ENCODE peak calls at places on chromosomes 5 and 9, in nine cellular contexts. T, Z, Y, M, W, A, K, C and E are unnamed samples.

GRCh38 chr5:39178856-39179255 is 40.5 kb downstream of the FYB1 start:
- DNase-seq in C (no peak), T (no peak), Z (no peak), A (no peak), W (no peak), Y (no peak), K (no peak), M (no peak), E (no peak)

GRCh38 chr9:4620881-4621555 is 41.1 kb upstream of the PLPP6 start:
- DNase-seq in C (no peak), A (no peak), W (no peak), T (no peak), M (no peak), K (no peak), Z (peak), Y (no peak), E (peak)

GRCh38 chr5:91225848-91226686 is 157.1 kb downstream of the ARRDC3 start:
- DNase-seq in K (no peak), A (no peak), Z (no peak), T (no peak), W (no peak), Y (peak), C (peak), M (peak), E (no peak)

GRCh38 chr5:156824800-156825199 is 25.3 kb upstream of the PPP1R2B start:
- DNase-seq in A (peak), K (peak), M (peak), Y (peak), C (peak), T (no peak), W (no peak), Z (peak), E (no peak)

GRCh38 chr5:14155075-14155474 is 11.9 kb downstream of the TRIO start:
- DNase-seq in W (no peak), M (no peak), A (no peak), K (no peak), Z (no peak), T (no peak), Y (no peak), C (no peak), E (no peak)

GRCh38 chr5:9391080-9391479 is 154.8 kb downstream of the SEMA5A start:
- DNase-seq in T (no peak), Z (no peak), Y (no peak), C (no peak), M (no peak), W (no peak), K (no peak), A (no peak), E (no peak)

GRCh38 chr5:124741711-124742496 is 4.5 kb downstream of the ZNF608 start:
- DNase-seq in Z (peak), K (no peak), M (no peak), A (no peak), Y (peak), W (no peak), C (peak), T (no peak), E (peak)

GRCh38 chr5:7518947-7519560 is 123.1 kb downstream of the ADCY2 start:
- DNase-seq in C (no peak), Z (no peak), W (peak), K (no peak), A (no peak), T (no peak), M (no peak), Y (no peak), E (no peak)

GRCh38 chr5:172644711-172645110 is 3.6 kb downstream of the NEURL1B start:
- DNase-seq in C (no peak), T (no peak), W (peak), M (no peak), K (no peak), Y (no peak), Z (no peak), A (no peak), E (no peak)

GRCh38 chr9:32782476-32783167 is 718 bp upstream of the TMEM215 start:
- DNase-seq in T (no peak), W (peak), M (no peak), Z (no peak), C (no peak), A (no peak), K (no peak), Y (no peak), E (no peak)

GRCh38 chr9:123225374-123225813 is 43.0 kb downstream of the STRBP start:
- DNase-seq in Y (peak), C (peak), A (peak), W (no peak), Z (peak), T (no peak), K (peak), M (peak), E (peak)

GRCh38 chr9:5670079-5670478 is 41.2 kb downstream of the RIC1 start:
- DNase-seq in M (no peak), A (no peak), Y (no peak), C (no peak), W (no peak), K (no peak), Z (no peak), T (no peak), E (no peak)

GRCh38 chr5:116944171-116944570 is 369.5 kb upstream of the SEMA6A start:
- DNase-seq in W (no peak), M (peak), Y (no peak), A (no peak), T (no peak), K (no peak), C (no peak), Z (no peak), E (peak)

GRCh38 chr5:116942622-116943021 is 368.0 kb upstream of the SEMA6A start:
- DNase-seq in T (no peak), W (no peak), Z (no peak), K (no peak), A (no peak), M (no peak), C (no peak), Y (peak), E (peak)

GRCh38 chr5:116953251-116953934 is 378.8 kb upstream of the SEMA6A start:
- DNase-seq in C (no peak), M (no peak), T (no peak), K (no peak), A (no peak), W (no peak), Z (no peak), Y (no peak), E (no peak)

GRCh38 chr5:116951217-116951616 is 376.6 kb upstream of the SEMA6A start:
- DNase-seq in K (no peak), W (no peak), A (no peak), C (no peak), Y (no peak), T (no peak), M (no peak), Z (no peak), E (no peak)

DNA sequence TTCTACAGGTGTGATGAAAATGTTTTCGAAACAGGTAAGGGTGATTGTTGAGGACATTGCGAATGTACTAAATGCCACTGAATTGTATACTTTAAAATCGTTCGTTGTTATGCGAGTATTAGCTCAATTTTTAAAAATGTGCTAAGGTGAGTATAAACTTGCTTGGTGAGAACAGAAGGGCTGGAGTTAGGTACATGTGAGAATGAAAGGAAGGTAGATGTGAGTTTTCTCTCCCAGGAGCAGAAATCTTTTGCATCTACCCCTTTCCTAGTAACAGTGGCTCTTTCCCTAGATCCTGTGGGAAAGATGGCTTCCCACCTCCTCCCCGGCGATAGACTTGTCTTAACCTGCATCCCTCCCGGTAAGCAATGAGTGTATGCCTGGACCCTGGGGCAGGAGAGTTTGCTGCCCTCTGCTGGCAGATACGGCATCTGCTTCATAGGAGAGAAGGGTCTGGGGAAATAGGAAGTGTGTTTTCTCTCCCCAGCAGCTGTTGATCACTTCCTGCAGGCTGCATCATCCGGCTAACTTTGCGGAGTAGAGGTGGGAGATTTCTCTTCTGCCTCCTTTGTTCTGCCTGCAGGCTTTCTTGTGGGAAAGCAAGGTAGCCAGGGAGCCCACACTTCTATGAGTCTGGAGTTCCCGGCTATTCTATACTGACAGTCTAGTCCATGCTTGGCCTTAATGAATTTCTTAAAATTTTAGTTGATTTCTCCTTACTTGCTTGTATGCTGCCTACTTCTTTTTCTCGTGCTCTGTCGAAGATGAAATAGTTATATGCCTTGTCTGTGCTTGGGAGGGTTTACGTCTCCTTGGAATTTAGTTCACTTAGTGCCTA is 373.3 kb upstream of the SEMA6A start:
- DNase-seq in T (peak), Z (no peak), W (peak), M (peak), Y (peak), K (no peak), C (peak), A (peak), E (peak)
- TF ChIP-seq CTCF in T (no peak), Z (no peak), W (peak), M (peak), Y (peak), K (no peak), C (peak), A (peak), E (peak)

GRCh38 chr9:133276001-133276884 is 1.2 kb upstream of the ABO start:
- DNase-seq in Y (no peak), A (no peak), T (no peak), K (no peak), W (no peak), M (no peak), Z (no peak), C (no peak), E (no peak)

GRCh38 chr9:133273098-133273497 is 1.9 kb downstream of the ABO start:
- DNase-seq in Y (no peak), T (no peak), W (no peak), Z (no peak), M (no peak), C (no peak), K (no peak), A (no peak), E (no peak)

GRCh38 chr9:133274236-133275104 is 531 bp downstream of the ABO start:
- DNase-seq in A (no peak), W (no peak), M (no peak), C (no peak), K (no peak), Z (no peak), Y (no peak), T (peak), E (no peak)

GRCh38 chr9:133275105-133276000 is at the start of gene ABO:
- DNase-seq in A (peak), T (peak), C (no peak), K (no peak), W (no peak), Z (no peak), Y (no peak), M (no peak), E (no peak)

DNA sequence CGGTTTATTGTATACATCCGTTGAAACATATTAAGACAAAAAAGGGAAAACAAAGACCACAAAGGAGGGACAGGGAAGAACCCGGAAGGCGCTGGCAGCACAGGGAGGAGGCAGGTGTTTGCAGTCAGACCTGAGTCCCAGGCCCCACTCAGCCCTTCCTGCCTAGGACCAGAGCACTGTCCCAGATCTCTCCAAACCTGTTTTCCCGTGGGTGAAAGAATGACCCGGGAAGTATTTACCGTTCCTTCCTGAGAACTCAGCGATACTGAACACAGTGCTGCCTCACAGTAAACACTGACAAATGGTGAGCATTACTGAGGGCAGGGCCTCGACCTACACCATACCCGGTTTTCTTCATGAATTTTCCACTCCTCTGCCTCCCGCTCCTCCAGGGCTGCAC is 1.2 kb downstream of the ABO start:
- DNase-seq in Z (no peak), W (no peak), T (no peak), M (no peak), C (no peak), K (no peak), Y (no peak), A (no peak), E (no peak)
- H3K4me3 ChIP-seq in Z (no peak), W (no peak), T (peak), M (no peak), C (no peak), K (no peak), Y (no peak), A (peak), E (no peak)

DNA sequence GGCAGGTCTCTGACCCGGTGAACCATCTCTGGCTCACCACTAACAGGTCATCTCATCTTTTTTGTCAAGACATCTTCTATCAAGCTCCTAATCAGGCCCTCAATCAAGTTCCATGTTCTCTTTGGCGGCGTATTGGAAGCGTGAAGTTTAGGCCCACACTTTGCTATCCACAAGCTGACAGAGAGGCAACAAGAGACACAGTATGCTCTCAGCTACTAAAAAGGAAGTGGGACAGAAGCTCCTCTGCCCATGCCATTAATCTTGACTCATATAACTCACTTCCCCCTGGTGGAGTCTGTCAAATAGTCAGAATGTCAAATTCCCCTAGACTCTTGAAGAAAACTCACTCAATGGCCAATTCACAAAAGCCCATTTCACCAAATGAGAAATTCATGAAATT is 77.6 kb upstream of the TMC1 start:
- DNase-seq in Y (peak), K (no peak), C (peak), A (no peak), T (no peak), W (no peak), M (no peak), Z (no peak), E (no peak)
- TF ChIP-seq CTCF in Y (no peak), K (no peak), C (no peak), A (no peak), T (no peak), W (no peak), M (no peak), Z (no peak), E (no peak)

DNA sequence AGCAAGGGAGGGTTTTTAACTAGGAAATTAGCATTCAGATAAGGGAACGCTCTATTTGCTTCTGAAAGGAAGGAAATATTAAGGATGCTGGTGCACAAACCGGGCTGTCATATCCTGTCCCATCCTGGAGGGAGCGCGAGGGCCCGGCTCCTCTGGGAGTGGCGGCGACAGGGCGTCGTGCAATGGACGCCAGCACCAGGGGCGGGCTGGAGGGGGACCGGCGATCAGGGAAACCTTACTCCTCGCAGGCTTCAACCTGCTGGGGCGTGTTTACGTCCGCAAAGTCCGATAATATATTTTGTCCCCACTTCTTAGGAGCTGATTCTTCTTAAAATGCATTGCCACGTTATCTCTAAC is 197.1 kb upstream of the TBCA start:
- DNase-seq in K (no peak), C (no peak), A (no peak), W (no peak), M (no peak), T (no peak), Y (peak), Z (no peak), E (no peak)
- H3K4me3 ChIP-seq in K (no peak), C (no peak), A (peak), W (peak), M (no peak), T (no peak), Y (no peak), Z (no peak), E (no peak)

DNA sequence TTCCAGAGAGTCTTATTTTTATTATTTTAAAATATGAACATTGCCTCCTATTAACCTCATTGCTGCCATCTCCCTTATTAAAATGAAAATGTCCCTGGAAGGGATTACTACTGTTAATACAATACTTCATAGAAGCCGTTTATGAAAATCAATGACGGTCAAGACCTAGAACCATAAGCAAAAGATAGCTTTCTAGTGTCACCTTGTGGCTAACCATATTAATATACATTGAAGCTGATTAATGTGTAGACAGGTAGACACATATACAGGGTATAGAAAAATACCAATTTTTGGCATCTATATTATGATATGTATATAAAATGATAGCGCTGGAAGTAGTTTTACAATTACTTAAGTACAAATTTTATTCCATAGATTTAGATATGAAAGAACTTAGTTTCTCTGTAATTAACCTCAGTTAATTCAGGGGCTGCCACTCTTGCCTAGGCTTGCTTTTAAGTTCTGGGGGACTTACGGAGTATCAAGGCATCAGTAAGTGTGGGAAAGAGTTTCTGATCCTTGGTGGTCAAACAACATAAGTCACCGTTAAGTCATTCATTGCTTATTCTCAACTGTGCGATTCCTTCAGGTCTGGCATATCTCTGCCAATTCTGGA is 2.5 kb upstream of the YTHDC2 start:
- DNase-seq in Y (peak), M (peak), K (no peak), W (no peak), C (peak), A (no peak), Z (peak), T (no peak), E (no peak)
- TF ChIP-seq CTCF in Y (peak), M (peak), K (peak), W (peak), C (peak), A (peak), Z (peak), T (no peak), E (peak)

GRCh38 chr9:92948032-92948534 is 760 bp downstream of the FGD3 start:
- DNase-seq in M (no peak), T (no peak), C (no peak), Z (no peak), A (no peak), Y (no peak), K (no peak), W (no peak), E (no peak)
- H3K4me3 ChIP-seq in M (no peak), T (no peak), C (peak), Z (no peak), A (peak), Y (peak), K (no peak), W (peak), E (no peak)

GRCh38 chr9:111037744-111038335 is 430 bp downstream of the LPAR1 start:
- DNase-seq in Y (peak), C (peak), Z (peak), K (no peak), A (no peak), T (peak), M (peak), W (peak), E (no peak)
- TF ChIP-seq CTCF in Y (no peak), C (no peak), Z (peak), K (peak), A (no peak), T (no peak), M (peak), W (no peak), E (no peak)